ENCODE peak calls at places on chromosomes 12 and 14, in ten cellular contexts. C is colonic mucosa; G is LHCN-M2; J is effector memory CD4-positive, alpha-beta T cell; D is stimulated activated CD4-positive, alpha-beta T cell treated with anti-CD3 and anti-CD28 coated beads, Interleukin-4, amount 100 ng/mL, for 4 hours; Z is stimulated activated CD8-positive, alpha-beta memory T cell treated with anti-CD3 and anti-CD28 coated beads, Interleukin-2, amount 100 ng/mL, for 48 hours; V is HT1080; N is posterior vena cava; Y is midbrain; A is NCI-H1092. B is an unnamed sample.

GRCh38 chr12:39372929-39373328 is 70.0 kb downstream of the KIF21A start:
- DNase-seq in C (no peak), G (no peak), J (no peak), D (no peak), Z (no peak), V (peak; percentile 72), N (no peak), Y (no peak), A (no peak), B (no peak)

GRCh38 chr12:111636209-111636928 is 37.3 kb upstream of the ATXN2 start:
- DNase-seq in C (peak; percentile 31), G (peak; percentile 9), J (no peak), D (no peak), Z (no peak), V (no peak), N (peak; percentile 85), Y (peak; percentile 62), A (peak; percentile 6), B (peak; percentile 75)

GRCh38 chr12:39892146-39892545 is 213.7 kb downstream of the SLC2A13 start:
- DNase-seq in C (no peak), G (peak; percentile 72), J (no peak), D (no peak), Z (no peak), V (no peak), N (no peak), Y (no peak), A (no peak), B (peak; percentile 88)

GRCh38 chr12:122282066-122282465 is 15.8 kb upstream of the VPS33A start:
- DNase-seq in C (no peak), G (peak; percentile 69), J (no peak), D (no peak), Z (no peak), V (peak; percentile 61), N (no peak), Y (no peak), A (no peak), B (peak; percentile 76)

GRCh38 chr14:80973918-80974317 is 18.5 kb downstream of the TSHR start:
- DNase-seq in C (no peak), G (no peak), J (no peak), D (no peak), Z (no peak), V (no peak), N (no peak), Y (no peak), A (peak; percentile 48), B (peak; percentile 65)

GRCh38 chr12:15541996-15542631 is 219.8 kb downstream of the PTPRO start:
- DNase-seq in C (no peak), G (no peak), J (no peak), D (no peak), Z (no peak), V (no peak), N (no peak), Y (no peak), A (no peak), B (peak; percentile 24)

GRCh38 chr12:129335773-129336172 is 482.5 kb downstream of the GLT1D1 start:
- DNase-seq in C (no peak), G (no peak), J (no peak), D (no peak), Z (no peak), V (no peak), N (no peak), Y (no peak), A (no peak), B (no peak)

GRCh38 chr14:89708982-89709381 is 245.5 kb downstream of the EFCAB11 start:
- DNase-seq in C (no peak), G (no peak), J (no peak), D (no peak), Z (no peak), V (no peak), N (no peak), Y (no peak), A (no peak), B (no peak)

GRCh38 chr12:54824402-54824801 is 29.9 kb upstream of the MUCL1 start:
- DNase-seq in C (no peak), G (no peak), J (no peak), D (no peak), Z (no peak), V (no peak), N (no peak), Y (no peak), A (no peak), B (no peak)

GRCh38 chr12:62697893-62698292 is 231.3 kb downstream of the MON2 start:
- DNase-seq in C (no peak), G (peak; percentile 24), J (no peak), D (no peak), Z (no peak), V (no peak), N (no peak), Y (no peak), A (no peak), B (no peak)

GRCh38 chr14:20836668-20837338 is 34.2 kb upstream of the RNASE1 start:
- DNase-seq in C (no peak), G (peak; percentile 15), J (no peak), D (no peak), Z (no peak), V (peak; percentile 17), N (no peak), Y (peak; percentile 66), A (no peak), B (peak; percentile 5)

GRCh38 chr14:22973217-22974032 is 8.9 kb downstream of the AJUBA start:
- DNase-seq in C (peak; percentile 70), G (peak; percentile 75), J (peak; percentile 22), D (peak; percentile 29), Z (no peak), V (peak; percentile 69), N (peak; percentile 79), Y (peak; percentile 53), A (no peak), B (peak; percentile 80)

GRCh38 chr12:120249875-120250795 is 15.4 kb downstream of the PXN start:
- DNase-seq in C (no peak), G (no peak), J (no peak), D (no peak), Z (no peak), V (no peak), N (peak; percentile 94), Y (no peak), A (no peak), B (peak; percentile 66)

GRCh38 chr14:24053548-24054323 is 1.9 kb downstream of the CARMIL3 start:
- DNase-seq in C (peak; percentile 13), G (no peak), J (no peak), D (no peak), Z (no peak), V (no peak), N (peak; percentile 59), Y (no peak), A (no peak), B (no peak)

GRCh38 chr14:99133563-99134332 is 138.2 kb downstream of the BCL11B start:
- DNase-seq in C (no peak), G (no peak), J (no peak), D (no peak), Z (no peak), V (no peak), N (no peak), Y (no peak), A (no peak), B (no peak)